ENCODE peak calls at places on chromosomes 5 and 9, in seven cellular contexts. J is AG10803; W is DMS153; H is astrocyte of the spinal cord; O is OCI-LY7; C is activated T-helper 1 cell treated with anti-CD3 and anti-CD28 coated beads, Interleukin-12 subunit alpha, Interleukin-12 subunit beta, Interleukin-2, Interleukin-4 antibody, amounts not matched to agents 30 ng/mL and 10 ng/mL and 1 ng/mL, durations not matched to agents 14 hours and 24 hours and 36 hours; P is myocyte. X is an unnamed sample.

GRCh38 chr9:127057970-127058644 is 64.3 kb downstream of the ANGPTL2 start:
- DNase-seq in J (no peak), W (no peak), H (no peak), O (no peak), C (no peak), P (no peak), X (no peak)

GRCh38 chr5:10591946-10592345 is 28.1 kb downstream of the ANKRD33B start:
- DNase-seq in J (no peak), W (no peak), H (no peak), O (no peak), C (no peak), P (no peak), X (no peak)

GRCh38 chr5:168669668-168670378 is 90.7 kb upstream of the PANK3 start:
- DNase-seq in J (no peak), W (no peak), H (no peak), O (no peak), C (no peak), P (no peak), X (no peak)

GRCh38 chr5:103369125-103370120 is 110.9 kb downstream of the MACIR start:
- DNase-seq in J (no peak), W (no peak), H (no peak), O (no peak), C (no peak), P (no peak), X (no peak)

GRCh38 chr9:112145886-112146285 is 29.2 kb downstream of the SUSD1 start:
- DNase-seq in J (no peak), W (no peak), H (no peak), O (no peak), C (no peak), P (no peak), X (no peak)

GRCh38 chr5:84724683-84725082 is 340.0 kb upstream of the EDIL3 start:
- DNase-seq in J (no peak), W (no peak), H (peak), O (no peak), C (no peak), P (peak), X (no peak)

GRCh38 chr9:21465859-21466518 is 16.1 kb downstream of the IFNE start:
- DNase-seq in J (peak), W (peak), H (peak), O (peak), C (peak), P (peak), X (peak)

GRCh38 chr9:81829201-81829882 is 98.9 kb upstream of the SPATA31D4 start:
- DNase-seq in J (peak), W (no peak), H (no peak), O (no peak), C (no peak), P (no peak), X (no peak)

GRCh38 chr5:88792144-88792840 is 90.7 kb downstream of the MEF2C start:
- DNase-seq in J (no peak), W (no peak), H (peak), O (no peak), C (no peak), P (no peak), X (no peak)

GRCh38 chr9:121557581-121558422 is 58.2 kb upstream of the GGTA1 start:
- DNase-seq in J (peak), W (peak), H (peak), O (peak), C (no peak), P (peak), X (peak)